ENCODE peak calls at places on chromosomes 12 and 14, in four cellular contexts. One of them, this sample, is unnamed. For H3K27me3, the result is how much of the 10 kb centered on the place peaks cover.

GRCh38 chr14:96256420-96256819 is 410 bp downstream of the BDKRB1 start:
- DNase-seq in CD4-positive, alpha-beta memory T cell: no peak
- DNase-seq in mesenchymal stem cell: no peak
- DNase-seq in bronchial epithelial cell: peak
- DNase-seq in this sample: peak

GRCh38 chr14:102590667-102591099 is 1.8 kb upstream of the RCOR1 start:
- DNase-seq in CD4-positive, alpha-beta memory T cell: no peak
- DNase-seq in mesenchymal stem cell: peak
- DNase-seq in bronchial epithelial cell: peak
- DNase-seq in this sample: peak

GRCh38 chr14:23862513-23862912 is 91.1 kb upstream of the DHRS4 start:
- DNase-seq in CD4-positive, alpha-beta memory T cell: no peak
- DNase-seq in bronchial epithelial cell: no peak
- DNase-seq in mesenchymal stem cell: no peak
- DNase-seq in this sample: no peak

GRCh38 chr14:27371868-27372267 is 774.0 kb upstream of the NOVA1 start:
- DNase-seq in mesenchymal stem cell: no peak
- DNase-seq in CD4-positive, alpha-beta memory T cell: no peak
- DNase-seq in bronchial epithelial cell: no peak
- DNase-seq in this sample: no peak

GRCh38 chr14:104184506-104184905 is 46.1 kb downstream of the KIF26A start:
- DNase-seq in bronchial epithelial cell: no peak
- DNase-seq in mesenchymal stem cell: no peak
- DNase-seq in CD4-positive, alpha-beta memory T cell: no peak
- DNase-seq in this sample: no peak

GRCh38 chr12:107731376-107731775 is 29.6 kb downstream of the PRDM4 start:
- DNase-seq in CD4-positive, alpha-beta memory T cell: no peak
- DNase-seq in bronchial epithelial cell: peak
- DNase-seq in mesenchymal stem cell: no peak
- DNase-seq in this sample: no peak

GRCh38 chr12:91991397-91992187 is 154.1 kb downstream of the BTG1 start:
- DNase-seq in mesenchymal stem cell: no peak
- DNase-seq in bronchial epithelial cell: peak
- DNase-seq in CD4-positive, alpha-beta memory T cell: peak
- DNase-seq in this sample: no peak

GRCh38 chr14:92969470-92970232 is 46.7 kb downstream of the CHGA start:
- DNase-seq in bronchial epithelial cell: no peak
- DNase-seq in mesenchymal stem cell: no peak
- DNase-seq in CD4-positive, alpha-beta memory T cell: no peak
- DNase-seq in this sample: no peak

GRCh38 chr12:74541074-74541473 is 3.4 kb downstream of the ATXN7L3B start:
- DNase-seq in mesenchymal stem cell: no peak
- DNase-seq in CD4-positive, alpha-beta memory T cell: no peak
- DNase-seq in bronchial epithelial cell: no peak
- DNase-seq in this sample: no peak

GRCh38 chr12:112924986-112925385 is 13.3 kb upstream of the OAS3 start:
- DNase-seq in mesenchymal stem cell: no peak
- DNase-seq in CD4-positive, alpha-beta memory T cell: no peak
- DNase-seq in bronchial epithelial cell: no peak
- DNase-seq in this sample: no peak

GRCh38 chr12:104121001-104121400 is 17.0 kb downstream of the NFYB start:
- DNase-seq in mesenchymal stem cell: peak
- DNase-seq in CD4-positive, alpha-beta memory T cell: no peak
- DNase-seq in bronchial epithelial cell: peak
- DNase-seq in this sample: peak

GRCh38 chr12:43009307-43009706 is 419.8 kb upstream of the PRICKLE1 start:
- DNase-seq in mesenchymal stem cell: no peak
- DNase-seq in bronchial epithelial cell: no peak
- DNase-seq in CD4-positive, alpha-beta memory T cell: no peak
- DNase-seq in this sample: no peak

GRCh38 chr12:128829870-128830504 is 6.2 kb upstream of the SLC15A4 start:
- DNase-seq in bronchial epithelial cell: peak
- DNase-seq in mesenchymal stem cell: no peak
- DNase-seq in CD4-positive, alpha-beta memory T cell: no peak
- DNase-seq in this sample: no peak

GRCh38 chr14:54643696-54644176 is 76.8 kb downstream of the SAMD4A start:
- DNase-seq in bronchial epithelial cell: no peak
- DNase-seq in mesenchymal stem cell: peak
- DNase-seq in CD4-positive, alpha-beta memory T cell: no peak
- DNase-seq in this sample: no peak

GRCh38 chr14:54647378-54647777 is 80.5 kb downstream of the SAMD4A start:
- DNase-seq in mesenchymal stem cell: no peak
- DNase-seq in CD4-positive, alpha-beta memory T cell: no peak
- DNase-seq in bronchial epithelial cell: no peak
- DNase-seq in this sample: no peak

GRCh38 chr14:54650331-54651017 is 83.5 kb downstream of the SAMD4A start:
- DNase-seq in CD4-positive, alpha-beta memory T cell: no peak
- DNase-seq in bronchial epithelial cell: peak
- DNase-seq in mesenchymal stem cell: peak
- DNase-seq in this sample: peak

GRCh38 chr14:54642950-54643695 is 76.2 kb downstream of the SAMD4A start:
- DNase-seq in mesenchymal stem cell: peak
- DNase-seq in bronchial epithelial cell: peak
- DNase-seq in CD4-positive, alpha-beta memory T cell: peak
- DNase-seq in this sample: no peak

GRCh38 chr14:54646576-54647130 is 79.7 kb downstream of the SAMD4A start:
- DNase-seq in CD4-positive, alpha-beta memory T cell: no peak
- DNase-seq in mesenchymal stem cell: no peak
- DNase-seq in bronchial epithelial cell: no peak
- DNase-seq in this sample: no peak
- H3K27me3 ChIP-seq in CD4-positive, alpha-beta memory T cell: under half
- H3K27me3 ChIP-seq in mesenchymal stem cell: under half
- H3K27me3 ChIP-seq in bronchial epithelial cell: under half
- H3K27me3 ChIP-seq in this sample: under half

GRCh38 chr14:101125719-101126375 is 222.3 kb upstream of the RTL1 start:
- DNase-seq in CD4-positive, alpha-beta memory T cell: no peak
- DNase-seq in mesenchymal stem cell: no peak
- DNase-seq in bronchial epithelial cell: no peak
- DNase-seq in this sample: no peak
- H3K27me3 ChIP-seq in CD4-positive, alpha-beta memory T cell: under half
- H3K27me3 ChIP-seq in mesenchymal stem cell: half or more
- H3K27me3 ChIP-seq in bronchial epithelial cell: under half
- H3K27me3 ChIP-seq in this sample: half or more

GRCh38 chr14:22456986-22457594 is 131.9 kb downstream of the DAD1 start:
- DNase-seq in CD4-positive, alpha-beta memory T cell: no peak
- DNase-seq in mesenchymal stem cell: no peak
- DNase-seq in bronchial epithelial cell: no peak
- DNase-seq in this sample: no peak
- H3K27me3 ChIP-seq in CD4-positive, alpha-beta memory T cell: under half
- H3K27me3 ChIP-seq in mesenchymal stem cell: under half
- H3K27me3 ChIP-seq in bronchial epithelial cell: under half
- H3K27me3 ChIP-seq in this sample: under half

GRCh38 chr12:41486718-41487117 is 298.6 kb downstream of the PDZRN4 start:
- DNase-seq in CD4-positive, alpha-beta memory T cell: no peak
- DNase-seq in bronchial epithelial cell: no peak
- DNase-seq in mesenchymal stem cell: peak
- DNase-seq in this sample: no peak
- H3K27me3 ChIP-seq in CD4-positive, alpha-beta memory T cell: under half
- H3K27me3 ChIP-seq in bronchial epithelial cell: under half
- H3K27me3 ChIP-seq in mesenchymal stem cell: under half
- H3K27me3 ChIP-seq in this sample: under half

GRCh38 chr12:130178291-130178690 is 16.0 kb downstream of the FZD10 start:
- DNase-seq in mesenchymal stem cell: no peak
- DNase-seq in bronchial epithelial cell: no peak
- DNase-seq in CD4-positive, alpha-beta memory T cell: no peak
- DNase-seq in this sample: no peak

GRCh38 chr12:130179191-130179590 is 16.9 kb downstream of the FZD10 start:
- DNase-seq in bronchial epithelial cell: no peak
- DNase-seq in mesenchymal stem cell: no peak
- DNase-seq in CD4-positive, alpha-beta memory T cell: no peak
- DNase-seq in this sample: no peak

GRCh38 chr12:130177615-130178014 is 15.4 kb downstream of the FZD10 start:
- DNase-seq in CD4-positive, alpha-beta memory T cell: no peak
- DNase-seq in mesenchymal stem cell: no peak
- DNase-seq in bronchial epithelial cell: no peak
- DNase-seq in this sample: no peak

GRCh38 chr12:130181211-130181610 is 18.9 kb downstream of the FZD10 start:
- DNase-seq in CD4-positive, alpha-beta memory T cell: no peak
- DNase-seq in mesenchymal stem cell: no peak
- DNase-seq in bronchial epithelial cell: no peak
- DNase-seq in this sample: no peak

GRCh38 chr12:130179621-130180020 is 17.4 kb downstream of the FZD10 start:
- DNase-seq in bronchial epithelial cell: no peak
- DNase-seq in mesenchymal stem cell: no peak
- DNase-seq in CD4-positive, alpha-beta memory T cell: no peak
- DNase-seq in this sample: no peak
- H3K27me3 ChIP-seq in bronchial epithelial cell: under half
- H3K27me3 ChIP-seq in mesenchymal stem cell: under half
- H3K27me3 ChIP-seq in CD4-positive, alpha-beta memory T cell: under half
- H3K27me3 ChIP-seq in this sample: under half

DNA sequence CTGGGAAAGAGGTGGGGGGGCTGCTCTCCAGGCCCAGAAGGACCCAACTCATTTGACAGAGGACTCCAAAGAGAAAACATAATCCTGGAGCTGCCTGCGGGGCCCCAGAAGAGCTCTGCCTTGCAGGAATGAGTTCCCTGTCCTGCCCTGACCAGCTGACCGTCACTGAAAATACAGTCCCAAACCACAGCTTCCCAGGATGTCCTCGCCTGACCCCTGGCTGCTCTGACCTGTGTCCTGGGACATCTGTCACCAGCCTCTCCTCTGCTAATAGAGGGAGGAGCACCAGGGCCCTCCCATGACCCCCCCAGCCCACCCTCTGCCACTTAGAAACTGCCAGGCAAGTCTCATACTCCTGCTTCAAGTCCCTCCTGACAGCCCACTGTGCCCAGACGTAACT is 9.8 kb downstream of the FIGNL2 start:
- DNase-seq in mesenchymal stem cell: no peak
- DNase-seq in CD4-positive, alpha-beta memory T cell: no peak
- DNase-seq in bronchial epithelial cell: no peak
- DNase-seq in this sample: no peak
- H3K27me3 ChIP-seq in mesenchymal stem cell: half or more
- H3K27me3 ChIP-seq in CD4-positive, alpha-beta memory T cell: under half
- H3K27me3 ChIP-seq in bronchial epithelial cell: under half
- H3K27me3 ChIP-seq in this sample: half or more

DNA sequence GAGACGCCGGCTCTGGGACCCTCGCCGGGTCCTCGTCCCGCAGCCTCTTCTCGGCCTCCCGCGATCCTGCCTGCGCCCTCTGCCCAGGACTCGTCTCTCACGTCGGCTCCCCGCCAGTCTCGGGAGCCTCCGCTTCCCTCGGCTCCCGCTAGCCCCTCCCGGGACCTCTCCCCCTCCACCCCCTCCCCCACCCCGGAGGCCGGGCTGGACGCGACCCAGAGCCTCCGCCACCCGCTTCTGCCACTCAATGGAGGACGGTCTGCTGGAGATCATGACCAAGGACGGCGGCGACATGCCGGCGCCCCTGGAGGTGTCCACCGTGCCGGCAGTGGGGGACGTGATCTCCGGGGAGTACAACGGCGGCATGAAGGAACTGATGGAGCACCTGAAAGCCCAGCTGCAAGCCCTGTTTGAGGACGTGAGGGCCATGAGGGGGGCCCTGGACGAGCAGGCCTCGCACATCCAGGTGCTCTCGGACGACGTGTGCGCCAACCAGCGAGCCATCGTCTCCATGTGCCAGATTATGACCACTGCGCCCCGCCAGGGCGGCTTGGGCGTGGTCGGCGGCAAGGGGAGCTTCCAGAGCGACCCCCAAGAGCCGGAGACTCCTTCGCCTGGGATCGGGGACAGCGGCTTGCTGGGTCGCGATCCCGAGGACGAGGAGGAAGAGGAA is 568 bp downstream of the CCDC184 start:
- DNase-seq in bronchial epithelial cell: no peak
- DNase-seq in CD4-positive, alpha-beta memory T cell: no peak
- DNase-seq in mesenchymal stem cell: no peak
- DNase-seq in this sample: no peak
- H3K27me3 ChIP-seq in bronchial epithelial cell: under half
- H3K27me3 ChIP-seq in CD4-positive, alpha-beta memory T cell: under half
- H3K27me3 ChIP-seq in mesenchymal stem cell: half or more
- H3K27me3 ChIP-seq in this sample: under half

DNA sequence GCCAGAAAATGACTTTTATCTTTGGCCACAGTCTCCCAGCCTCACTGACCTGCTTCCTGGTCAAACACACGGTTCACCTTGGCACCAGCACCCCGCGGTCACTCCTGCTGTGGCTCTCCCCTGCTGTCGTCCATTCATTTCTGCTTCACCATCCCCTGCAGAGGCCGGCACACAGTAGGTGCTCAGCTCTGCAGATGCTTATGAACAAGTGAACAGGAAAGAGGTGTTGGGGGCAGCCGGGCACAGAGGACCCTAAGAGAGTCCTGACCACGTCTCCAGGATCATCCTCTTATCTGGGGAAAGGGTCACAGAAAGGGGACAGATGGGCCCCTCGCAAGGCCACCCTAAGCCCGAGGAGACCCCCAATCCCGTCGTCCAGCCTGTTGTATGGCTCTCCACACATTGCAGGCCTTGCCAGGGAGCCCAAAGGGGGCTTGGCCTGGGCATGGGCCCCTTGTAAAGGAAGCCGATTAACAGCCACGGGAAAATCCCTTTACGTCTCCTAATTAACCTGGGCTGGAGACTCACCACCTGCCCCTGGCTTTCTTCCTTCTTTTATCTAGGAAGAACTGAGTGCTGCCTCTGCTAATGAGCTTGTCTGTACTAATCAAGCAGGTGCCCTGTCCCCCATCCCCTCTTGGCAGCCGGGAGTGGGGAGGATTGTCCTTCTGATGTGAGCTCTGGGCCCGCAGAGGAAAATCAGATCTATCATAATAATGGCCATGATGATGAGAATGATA is 119.1 kb downstream of the AACS start:
- DNase-seq in CD4-positive, alpha-beta memory T cell: no peak
- DNase-seq in mesenchymal stem cell: no peak
- DNase-seq in bronchial epithelial cell: no peak
- DNase-seq in this sample: no peak
- H3K27me3 ChIP-seq in CD4-positive, alpha-beta memory T cell: under half
- H3K27me3 ChIP-seq in mesenchymal stem cell: half or more
- H3K27me3 ChIP-seq in bronchial epithelial cell: under half
- H3K27me3 ChIP-seq in this sample: half or more